ENCODE peak calls at places on chromosomes 6 and 20, in four cellular contexts. X is NCI-H1436, P is kidney epithelial cell, N is suprapubic skin. G is an unnamed sample.

GRCh38 chr6:167758309-167759023 is 68.2 kb upstream of the AFDN start:
- DNase-seq in X (no peak), P (no peak), N (no peak), G (no peak)

GRCh38 chr6:36915599-36915998 is 29.8 kb downstream of the C6orf89 start:
- DNase-seq in X (no peak), P (no peak), N (no peak), G (no peak)

GRCh38 chr6:137692806-137693205 is 174.3 kb upstream of the TNFAIP3 start:
- DNase-seq in N (no peak), X (no peak), P (peak), G (no peak)

GRCh38 chr20:24866008-24866407 is 83.1 kb upstream of the CST7 start:
- DNase-seq in P (no peak), X (no peak), N (no peak), G (no peak)

GRCh38 chr20:62595491-62595890 is 46.8 kb upstream of the SLCO4A1 start:
- DNase-seq in N (no peak), P (no peak), X (no peak), G (no peak)

GRCh38 chr6:5302995-5303622 is 41.8 kb downstream of the FARS2 start:
- DNase-seq in N (no peak), P (no peak), X (peak), G (no peak)

GRCh38 chr20:57089701-57090144 is 176.7 kb downstream of the BMP7 start:
- DNase-seq in P (no peak), X (no peak), N (peak), G (peak)

GRCh38 chr20:14445902-14446301 is 108.5 kb upstream of the FLRT3 start:
- DNase-seq in N (no peak), X (no peak), P (no peak), G (no peak)

GRCh38 chr20:46074006-46074405 is 15.8 kb downstream of the NCOA5 start:
- DNase-seq in X (no peak), N (no peak), P (no peak), G (no peak)

GRCh38 chr6:83853178-83853967 is at the start of gene RIPPLY2:
- DNase-seq in P (no peak), X (peak), N (no peak), G (peak)

GRCh38 chr20:47400685-47401084 is 44.2 kb upstream of the ZMYND8 start:
- DNase-seq in N (no peak), X (no peak), P (no peak), G (no peak)

GRCh38 chr20:11651647-11652046 is 266.0 kb upstream of the BTBD3 start:
- DNase-seq in X (no peak), P (no peak), N (no peak), G (no peak)

GRCh38 chr20:53547664-53548239 is 45.9 kb downstream of the ZNF217 start:
- DNase-seq in P (peak), X (peak), N (no peak), G (peak)

G was measured in NCI-H1105 treated with DMSO at 0.1 percent for 48 hours.